ENCODE peak calls at places on chromosomes 6 and 20, in six cellular contexts. E is GM23248, M is HCT116, H is PC-3, D is SK-N-SH, J is neural progenitor cell. R is an unnamed sample. For H3K79me2, the result is how much of the 10 kb centered on the place peaks cover.

GRCh38 chr6:105759946-105760345 is 326.2 kb upstream of the PRDM1 start:
- DNase-seq in E (peak), M (no peak), H (peak), D (no peak), J (no peak), R (no peak)

GRCh38 chr6:1645466-1646185 is 35.9 kb downstream of the FOXC1 start:
- DNase-seq in E (peak), M (no peak), H (no peak), D (no peak), J (no peak), R (no peak)

GRCh38 chr6:12294851-12295536 is 4.8 kb downstream of the EDN1 start:
- DNase-seq in E (peak), M (no peak), H (no peak), D (no peak), J (no peak), R (no peak)

GRCh38 chr20:63273180-63273579 is 567 bp downstream of the ARFGAP1 start:
- DNase-seq in E (peak), M (no peak), H (no peak), D (no peak), J (no peak), R (no peak)

GRCh38 chr6:71252407-71252806 is 36.2 kb upstream of the OGFRL1 start:
- DNase-seq in E (no peak), M (no peak), H (no peak), D (no peak), J (no peak), R (no peak)

GRCh38 chr6:125658759-125659431 is 90.5 kb upstream of the HEY2 start:
- DNase-seq in E (peak), M (no peak), H (no peak), D (no peak), J (no peak), R (no peak)

GRCh38 chr20:39611901-39612300 is 649.8 kb downstream of the DHX35 start:
- DNase-seq in E (no peak), M (no peak), H (no peak), D (no peak), J (no peak), R (no peak)

GRCh38 chr6:79599725-79600259 is 31.3 kb upstream of the SH3BGRL2 start:
- DNase-seq in E (no peak), M (no peak), H (no peak), D (no peak), J (no peak), R (no peak)

GRCh38 chr6:119128252-119128912 is 49.9 kb upstream of the FAM184A start:
- DNase-seq in E (no peak), M (no peak), H (no peak), D (no peak), J (no peak), R (no peak)

GRCh38 chr6:32167154-32167760 is 2.9 kb downstream of the EGFL8 start:
- DNase-seq in E (no peak), M (no peak), H (no peak), D (no peak), J (no peak), R (no peak)

DNA sequence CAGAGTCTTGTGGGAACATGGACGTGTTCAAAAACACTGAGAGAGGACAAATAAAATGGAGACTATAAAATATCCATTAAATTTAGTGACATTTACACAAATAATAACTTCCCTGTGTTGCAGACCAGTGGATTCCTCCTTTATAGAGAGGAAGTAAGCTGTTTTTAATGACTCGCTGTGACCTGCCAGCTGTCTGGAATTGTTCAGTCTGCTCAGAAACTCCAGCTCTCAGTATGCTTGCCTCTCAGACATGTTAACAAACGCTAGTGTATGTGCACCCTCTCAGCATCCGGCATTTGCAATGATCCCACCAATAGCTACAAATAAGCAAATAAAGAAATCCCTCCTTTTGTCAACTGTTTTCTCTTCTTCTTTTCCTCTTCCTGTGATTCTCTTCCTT is 158.0 kb upstream of the TCF21 start:
- DNase-seq in E (peak), M (no peak), H (peak), D (no peak), J (no peak), R (no peak)
- H3K79me2 ChIP-seq in E (under half), M (under half), H (under half), D (under half), J (under half), R (under half)

DNA sequence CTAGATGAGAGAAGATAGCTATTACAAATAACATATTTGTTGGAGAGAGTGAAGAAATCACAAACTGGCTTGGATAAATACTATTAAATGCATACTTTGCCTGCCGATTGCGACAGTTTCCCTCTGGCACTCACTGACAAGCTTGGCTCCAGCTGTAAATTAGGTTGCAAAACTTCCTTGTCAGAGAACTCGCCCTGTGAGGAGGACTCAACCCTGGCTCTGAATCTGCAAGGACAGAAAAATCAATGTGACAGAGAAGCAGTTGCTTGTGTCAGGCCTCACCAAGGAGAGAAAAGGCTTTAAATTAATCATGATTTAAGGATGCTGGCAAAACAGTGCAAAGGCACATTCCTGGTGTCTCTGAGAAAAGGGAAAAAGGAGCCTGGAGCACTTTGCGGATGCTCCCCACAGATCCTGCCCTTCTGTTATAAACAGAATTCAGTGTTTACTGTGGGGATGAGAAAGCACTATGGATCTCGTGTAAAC is 423.6 kb upstream of the MARCKS start:
- DNase-seq in E (peak), M (no peak), H (peak), D (no peak), J (no peak), R (no peak)
- TF ChIP-seq EZH2phosphoT487 in E (no peak), M (no peak), H (no peak), D (no peak), J (no peak), R (no peak)

GRCh38 chr6:25370175-25371036 is 91.2 kb downstream of the CARMIL1 start:
- DNase-seq in E (no peak), M (no peak), H (no peak), D (no peak), J (no peak), R (peak)

GRCh38 chr6:25371037-25371347 is 91.8 kb downstream of the CARMIL1 start:
- DNase-seq in E (no peak), M (no peak), H (no peak), D (no peak), J (no peak), R (no peak)

GRCh38 chr6:25369450-25370086 is 90.4 kb downstream of the CARMIL1 start:
- DNase-seq in E (peak), M (no peak), H (no peak), D (no peak), J (peak), R (peak)

GRCh38 chr6:25366785-25367657 is 87.8 kb downstream of the CARMIL1 start:
- DNase-seq in E (peak), M (no peak), H (peak), D (no peak), J (no peak), R (peak)

GRCh38 chr6:25369043-25369442 is 89.9 kb downstream of the CARMIL1 start:
- DNase-seq in E (no peak), M (no peak), H (no peak), D (no peak), J (no peak), R (no peak)
- H3K9ac ChIP-seq in E (no peak), M (no peak), H (no peak), D (no peak), J (no peak), R (peak)

GRCh38 chr6:15305909-15306308 is 60.0 kb downstream of the JARID2 start:
- DNase-seq in E (peak), M (no peak), H (no peak), D (no peak), J (no peak), R (no peak)
- H3K79me2 ChIP-seq in E (half or more), M (half or more), H (half or more), D (under half), J (half or more), R (half or more)

DNA sequence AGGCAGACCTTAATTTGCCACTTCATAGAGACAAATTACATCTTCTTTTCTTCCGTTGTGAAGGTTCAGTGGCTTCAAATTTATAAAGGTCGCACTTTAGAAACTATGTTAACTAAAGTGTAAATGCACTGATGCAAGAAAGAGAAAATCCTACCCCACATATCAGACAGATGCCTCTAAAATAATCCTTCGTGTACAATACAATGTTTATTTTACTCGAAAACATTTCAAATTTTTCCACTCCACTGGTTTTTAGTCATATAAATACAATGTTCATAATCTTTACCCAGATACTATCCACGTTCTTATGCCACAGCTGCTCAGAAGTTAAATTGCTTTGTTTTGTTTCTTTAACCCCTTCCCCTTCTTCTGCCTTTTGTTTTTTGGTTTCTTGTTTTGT is 140.3 kb upstream of the LAMP5 start:
- DNase-seq in E (no peak), M (no peak), H (no peak), D (no peak), J (no peak), R (no peak)
- TF ChIP-seq EZH2phosphoT487 in E (no peak), M (no peak), H (no peak), D (no peak), J (no peak), R (no peak)

GRCh38 chr6:111161650-111162049 is 74.3 kb downstream of the SLC16A10 start:
- DNase-seq in E (no peak), M (no peak), H (no peak), D (no peak), J (no peak), R (no peak)
- H3K9ac ChIP-seq in E (no peak), M (no peak), H (no peak), D (no peak), J (no peak), R (no peak)

DNA sequence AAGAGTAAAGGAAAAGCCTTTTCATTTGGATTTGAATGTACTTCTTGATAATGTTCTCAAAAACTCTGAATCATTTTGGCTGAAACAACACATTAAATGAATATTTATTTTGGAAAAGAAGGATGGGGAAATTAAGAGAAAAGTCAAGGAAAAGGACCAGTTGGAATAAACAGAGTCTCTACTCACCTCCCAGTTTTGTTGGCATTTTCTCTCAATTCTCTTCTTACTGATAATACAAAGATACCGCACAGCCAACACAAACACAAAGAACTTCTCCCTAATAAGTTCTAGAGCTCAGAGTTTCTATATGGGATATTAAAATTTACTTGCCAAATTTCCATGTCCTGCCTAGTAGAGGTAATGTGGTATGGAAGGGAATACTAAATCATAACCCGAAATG is 13.1 kb downstream of the EPM2A start:
- DNase-seq in E (no peak), M (no peak), H (no peak), D (no peak), J (no peak), R (no peak)
- H3K79me2 ChIP-seq in E (under half), M (under half), H (under half), D (under half), J (under half), R (under half)

GRCh38 chr6:137510923-137511322 is 16.7 kb upstream of the OLIG3 start:
- DNase-seq in E (no peak), M (no peak), H (no peak), D (no peak), J (no peak), R (no peak)
- TF ChIP-seq EZH2phosphoT487 in E (no peak), M (no peak), H (no peak), D (no peak), J (no peak), R (no peak)